ENCODE peak calls at places on chromosomes 4 and X, in six cellular contexts. I is astrocyte of the hippocampus; N is islet precursor cell; W is amygdala; L is stimulated activated CD4-positive, alpha-beta T cell treated with anti-CD3 and anti-CD28 coated beads, Interleukin-2, amount 100 ng/mL, for 48 hours; O is choroid plexus epithelial cell. H is an unnamed sample.

GRCh38 chr4:24433515-24434192 is 150.7 kb downstream of the DHX15 start:
- DNase-seq in N (no peak), O (no peak), W (no peak), I (no peak), L (no peak), H (no peak)

GRCh38 chr4:36128689-36129088 is 115.6 kb downstream of the ARAP2 start:
- DNase-seq in L (no peak), O (peak), I (no peak), W (no peak), N (no peak), H (no peak)

GRCh38 chr4:76781698-76782595 is 116.0 kb downstream of the SOWAHB start:
- DNase-seq in I (peak), W (no peak), L (no peak), N (peak), O (peak), H (no peak)

GRCh38 chr4:125677665-125678307 is 363.0 kb downstream of the FAT4 start:
- DNase-seq in L (no peak), W (no peak), I (no peak), N (no peak), O (peak), H (no peak)

GRCh38 chr4:104743141-104743748 is 248.6 kb upstream of the CXXC4 start:
- DNase-seq in N (no peak), I (no peak), O (no peak), W (no peak), L (no peak), H (no peak)

GRCh38 chrX:3651272-3651671 is 62.2 kb downstream of the PRKX start:
- DNase-seq in I (peak), O (peak), L (no peak), W (no peak), N (no peak), H (no peak)

GRCh38 chr4:56909083-56909981 is 1.6 kb downstream of the REST start:
- DNase-seq in N (peak), W (no peak), I (peak), L (peak), O (peak), H (no peak)

GRCh38 chr4:114495471-114495928 is 103.1 kb upstream of the UGT8 start:
- DNase-seq in I (peak), W (no peak), N (peak), O (no peak), L (no peak), H (no peak)

GRCh38 chrX:78652971-78653822 is 5.9 kb downstream of the RTL3 start:
- DNase-seq in W (no peak), L (no peak), N (peak), O (peak), I (peak), H (no peak)

GRCh38 chr4:8594097-8595038 is 1.8 kb downstream of the CPZ start:
- DNase-seq in N (peak), I (peak), L (peak), O (peak), W (no peak), H (no peak)

GRCh38 chr4:151045907-151046306 is 30.8 kb upstream of the LRBA start:
- DNase-seq in O (no peak), W (no peak), N (peak), L (no peak), I (no peak), H (no peak)

GRCh38 chrX:150696836-150697235 is 3.6 kb downstream of the MTMR1 start:
- DNase-seq in W (no peak), N (no peak), I (no peak), O (no peak), L (no peak), H (no peak)

GRCh38 chr4:22454955-22455354 is 60.9 kb downstream of the ADGRA3 start:
- DNase-seq in O (peak), L (no peak), I (no peak), W (no peak), N (no peak), H (no peak)

GRCh38 chr4:183314806-183315205 is 5.3 kb downstream of the CLDN22 start:
- DNase-seq in L (no peak), I (no peak), O (no peak), W (no peak), N (no peak), H (no peak)

GRCh38 chrX:57286507-57287251 is at the start of gene FAAH2:
- DNase-seq in N (peak), O (no peak), W (no peak), I (no peak), L (peak), H (no peak)

GRCh38 chr4:6839579-6839978 is 57.1 kb downstream of the KIAA0232 start:
- DNase-seq in W (no peak), O (no peak), L (no peak), N (peak), I (no peak), H (no peak)

GRCh38 chr4:72568959-72569718 is at the start of gene ADAMTS3:
- DNase-seq in N (peak), W (peak), L (no peak), I (peak), O (peak), H (no peak)

GRCh38 chr4:90112715-90113114 is 14.5 kb upstream of the CCSER1 start:
- DNase-seq in L (no peak), N (no peak), O (no peak), W (no peak), I (no peak), H (no peak)

GRCh38 chr4:78298618-78299017 is 241.5 kb downstream of the FRAS1 start:
- DNase-seq in L (no peak), O (peak), W (no peak), N (no peak), I (peak), H (no peak)

GRCh38 chr4:90753068-90753467 is 625.9 kb downstream of the CCSER1 start:
- DNase-seq in W (no peak), N (no peak), L (no peak), I (no peak), O (no peak), H (no peak)

GRCh38 chr4:84578540-84579409 is 4.2 kb upstream of the CDS1 start:
- DNase-seq in L (no peak), N (no peak), W (no peak), I (peak), O (peak), H (no peak)

GRCh38 chr4:126136922-126137781 is 822.4 kb downstream of the FAT4 start:
- DNase-seq in W (no peak), L (no peak), N (no peak), O (no peak), I (no peak), H (no peak)

GRCh38 chr4:48049483-48049882 is 32.9 kb downstream of the NIPAL1 start:
- DNase-seq in O (no peak), N (no peak), L (no peak), W (no peak), I (no peak), H (no peak)

GRCh38 chrX:155888139-155888538 is 7.0 kb downstream of the VAMP7 start:
- DNase-seq in N (peak), L (no peak), W (no peak), O (peak), I (peak), H (no peak)

GRCh38 chrX:3046253-3046909 is 5.1 kb downstream of the ARSF start:
- DNase-seq in W (no peak), L (no peak), O (no peak), N (no peak), I (no peak), H (no peak)

GRCh38 chr4:79294064-79294463 is 31.8 kb downstream of the NAA11 start:
- DNase-seq in I (peak), O (peak), W (no peak), L (no peak), N (no peak), H (no peak)

GRCh38 chrX:85865324-85865723 is 182.0 kb downstream of the CHM start:
- DNase-seq in O (no peak), L (no peak), I (no peak), W (no peak), N (no peak), H (no peak)

GRCh38 chrX:80335062-80335830 is 85.0 kb upstream of the TENT5D start:
- DNase-seq in L (peak), N (peak), I (no peak), O (no peak), W (no peak), H (no peak)

GRCh38 chrX:98398542-98398941 is 1514.8 kb downstream of the RPA4 start:
- DNase-seq in I (no peak), N (no peak), O (no peak), W (no peak), L (no peak), H (no peak)

GRCh38 chr4:186240452-186240847 is 13.1 kb downstream of the KLKB1 start:
- DNase-seq in O (no peak), N (no peak), L (no peak), W (no peak), I (no peak), H (no peak)

GRCh38 chr4:74675673-74676279 is 118.5 kb downstream of the BTC start:
- DNase-seq in I (peak), N (peak), L (no peak), W (no peak), O (peak), H (no peak)

GRCh38 chr4:3440979-3441500 is 728 bp upstream of the HGFAC start:
- DNase-seq in O (peak), I (peak), L (no peak), N (no peak), W (no peak), H (peak)

GRCh38 chr4:147287588-147287890 is 193.4 kb upstream of the EDNRA start:
- DNase-seq in N (no peak), W (no peak), O (peak), I (no peak), L (no peak), H (no peak)

GRCh38 chr4:150140774-150141400 is 62.6 kb downstream of the DCLK2 start:
- DNase-seq in W (no peak), L (no peak), O (peak), I (peak), N (no peak), H (no peak)

GRCh38 chrX:39268207-39268606 is 466.9 kb downstream of the MID1IP1 start:
- DNase-seq in W (no peak), N (no peak), I (no peak), L (no peak), O (no peak), H (no peak)

GRCh38 chr4:119795986-119796578 is 167.5 kb upstream of the PDE5A start:
- DNase-seq in W (no peak), N (no peak), O (no peak), L (no peak), I (no peak), H (no peak)

GRCh38 chr4:118732591-118733330 is 47.6 kb downstream of the METTL14 start:
- DNase-seq in N (no peak), O (peak), I (peak), L (no peak), W (no peak), H (no peak)